ENCODE peak calls at places on chromosomes 6 and 20, in four cellular contexts. Q is HEK293T, U is esophagus squamous epithelium, F is T1000. V is an unnamed sample.
A peak's percentile ranks its signal among the peaks of the same experiment; 100 is the strongest.

GRCh38 chr20:750801-751200 is 17.5 kb downstream of the SLC52A3 start:
- DNase-seq in Q (no peak), U (no peak), F (no peak), V (no peak)

GRCh38 chr20:46647469-46647868 is 3.8 kb downstream of the SLC13A3 start:
- DNase-seq in Q (no peak), U (no peak), F (no peak), V (no peak)

GRCh38 chr20:21968486-21968885 is 263.0 kb downstream of the PAX1 start:
- DNase-seq in Q (no peak), U (no peak), F (no peak), V (no peak)

GRCh38 chr6:34791164-34791841 is 580 bp upstream of the BLTP3A start:
- DNase-seq in Q (no peak), U (no peak), F (no peak), V (peak; percentile 67)

GRCh38 chr20:44247676-44248419 is 740 bp downstream of the GDAP1L1 start:
- DNase-seq in Q (peak; percentile 65), U (no peak), F (no peak), V (peak; percentile 61)

GRCh38 chr6:30219244-30219643 is 6.0 kb upstream of the TRIM26 start:
- DNase-seq in Q (peak; percentile 58), U (no peak), F (peak; percentile 20), V (peak; percentile 65)

GRCh38 chr6:47168176-47168575 is 126.0 kb upstream of the ADGRF1 start:
- DNase-seq in Q (peak; percentile 65), U (no peak), F (peak; percentile 92), V (no peak)

GRCh38 chr20:63696628-63697356 is at the start of gene TNFRSF6B:
- DNase-seq in Q (no peak), U (no peak), F (no peak), V (no peak)

GRCh38 chr20:20373046-20373706 is 5.3 kb downstream of the INSM1 start:
- DNase-seq in Q (no peak), U (no peak), F (no peak), V (no peak)

GRCh38 chr6:312704-313485 is 20.6 kb downstream of the DUSP22 start:
- DNase-seq in Q (no peak), U (no peak), F (no peak), V (no peak)

GRCh38 chr6:85394853-85395538 is 54.9 kb upstream of the NT5E start:
- DNase-seq in Q (no peak), U (no peak), F (no peak), V (peak; percentile 97)

GRCh38 chr6:101705866-101706265 is 312.4 kb downstream of the GRIK2 start:
- DNase-seq in Q (no peak), U (no peak), F (no peak), V (no peak)

GRCh38 chr6:87756858-87757257 is 54.8 kb upstream of the AKIRIN2 start:
- DNase-seq in Q (no peak), U (no peak), F (no peak), V (no peak)

GRCh38 chr6:144411506-144412165 is 126.5 kb downstream of the UTRN start:
- DNase-seq in Q (no peak), U (no peak), F (no peak), V (no peak)

GRCh38 chr6:33985333-33985751 is 160.5 kb downstream of the GRM4 start:
- DNase-seq in Q (no peak), U (no peak), F (no peak), V (no peak)

GRCh38 chr20:43832961-43833360 is 81.7 kb upstream of the TOX2 start:
- DNase-seq in Q (no peak), U (no peak), F (no peak), V (no peak)

GRCh38 chr20:17822039-17822438 is 122.3 kb downstream of the BANF2 start:
- DNase-seq in Q (no peak), U (no peak), F (no peak), V (no peak)

GRCh38 chr6:151723152-151723551 is 84.3 kb upstream of the ESR1 start:
- DNase-seq in Q (no peak), U (no peak), F (no peak), V (no peak)